ENCODE peak calls at places on chromosomes 11 and 22, in four cellular contexts. K is tibial nerve, R is MG63, H is ELR. V is an unnamed sample.

GRCh38 chr11:1195690-1196515 is 27.0 kb upstream of the MUC5B start:
- DNase-seq in K (no peak), R (no peak), H (no peak), V (no peak)

GRCh38 chr11:86292912-86293606 is 9.0 kb upstream of the HIKESHI start:
- DNase-seq in K (no peak), R (no peak), H (no peak), V (no peak)

GRCh38 chr11:14041565-14041964 is 79.0 kb downstream of the SPON1 start:
- DNase-seq in K (no peak), R (no peak), H (no peak), V (no peak)

GRCh38 chr11:115930886-115931537 is 426.8 kb upstream of the CADM1 start:
- DNase-seq in K (no peak), R (no peak), H (no peak), V (no peak)

GRCh38 chr11:128467041-128467440 is 120.3 kb downstream of the ETS1 start:
- DNase-seq in K (no peak), R (no peak), H (no peak), V (no peak)

GRCh38 chr11:14927146-14927545 is 35.1 kb upstream of the CYP2R1 start:
- DNase-seq in K (no peak), R (peak; percentile 38), H (peak; percentile 28), V (no peak)

GRCh38 chr11:65710424-65710823 is 1.6 kb upstream of the KAT5 start:
- DNase-seq in K (no peak), R (no peak), H (peak; percentile 41), V (no peak)

GRCh38 chr11:62603072-62603408 is 1.4 kb upstream of the MTA2 start:
- DNase-seq in K (no peak), R (no peak), H (no peak), V (no peak)

GRCh38 chr22:27477171-27477570 is 324.4 kb downstream of the MN1 start:
- DNase-seq in K (no peak), R (no peak), H (no peak), V (no peak)

GRCh38 chr11:34235189-34235588 is 122.6 kb downstream of the ABTB2 start:
- DNase-seq in K (no peak), R (no peak), H (no peak), V (no peak)

GRCh38 chr22:20965888-20966855 is 883 bp upstream of the AIFM3 start:
- DNase-seq in K (no peak), R (no peak), H (no peak), V (no peak)

GRCh38 chr22:33166206-33166605 is 108.0 kb upstream of the SYN3 start:
- DNase-seq in K (no peak), R (no peak), H (no peak), V (no peak)

GRCh38 chr11:124080319-124081001 is 34.8 kb upstream of the VWA5A start:
- DNase-seq in K (no peak), R (no peak), H (peak; percentile 41), V (no peak)

V was measured in NCI-H2107.